ENCODE peak calls at places on chromosomes 7 and 10, in eight cellular contexts. D is GM23338, Q is MM.1S, W is H9, V is colonic mucosa, K is pancreas, T is cardiac muscle cell, L is mammary epithelial cell. N is an unnamed sample.

GRCh38 chr10:108982141-108982540 is 941.2 kb downstream of the XPNPEP1 start:
- DNase-seq in D (peak; percentile 26), Q (no peak), W (no peak), V (no peak), K (no peak), T (no peak), L (no peak), N (no peak)

GRCh38 chr10:78937388-78937787 is 131.4 kb upstream of the ZMIZ1 start:
- DNase-seq in D (no peak), Q (no peak), W (no peak), V (no peak), K (no peak), T (no peak), L (no peak), N (no peak)

GRCh38 chr10:60167056-60167455 is 222.6 kb downstream of the ANK3 start:
- DNase-seq in D (no peak), Q (no peak), W (no peak), V (no peak), K (no peak), T (no peak), L (no peak), N (no peak)

GRCh38 chr10:84333864-84334451 is 5.6 kb downstream of the CCSER2 start:
- DNase-seq in D (peak; percentile 53), Q (peak; percentile 53), W (no peak), V (no peak), K (no peak), T (no peak), L (peak; percentile 57), N (no peak)

GRCh38 chr10:51640120-51640819 is 59.1 kb downstream of the CSTF2T start:
- DNase-seq in D (no peak), Q (no peak), W (no peak), V (no peak), K (no peak), T (no peak), L (no peak), N (no peak)

GRCh38 chr7:119640861-119641260 is 632.1 kb upstream of the KCND2 start:
- DNase-seq in D (no peak), Q (no peak), W (peak; percentile 24), V (no peak), K (no peak), T (no peak), L (no peak), N (no peak)

GRCh38 chr10:127990846-127991542 is 84.1 kb downstream of the PTPRE start:
- DNase-seq in D (no peak), Q (no peak), W (no peak), V (no peak), K (no peak), T (no peak), L (peak; percentile 91), N (peak; percentile 55)

GRCh38 chr10:114525368-114525949 is 121.2 kb upstream of the AFAP1L2 start:
- DNase-seq in D (no peak), Q (no peak), W (no peak), V (no peak), K (no peak), T (peak; percentile 69), L (peak; percentile 74), N (no peak)

GRCh38 chr10:114771749-114772148 is 49.8 kb upstream of the FHIP2A start:
- DNase-seq in D (no peak), Q (no peak), W (no peak), V (no peak), K (no peak), T (no peak), L (no peak), N (no peak)

GRCh38 chr7:133742709-133743538 is 384.2 kb upstream of the LRGUK start:
- DNase-seq in D (peak; percentile 59), Q (no peak), W (no peak), V (no peak), K (no peak), T (no peak), L (peak; percentile 16), N (no peak)

GRCh38 chr7:55078465-55079372 is 59.9 kb downstream of the EGFR start:
- DNase-seq in D (peak; percentile 62), Q (no peak), W (peak; percentile 72), V (peak; percentile 86), K (no peak), T (no peak), L (no peak), N (peak; percentile 55)

GRCh38 chr10:17196045-17196444 is 5.4 kb downstream of the TRDMT1 start:
- DNase-seq in D (no peak), Q (no peak), W (no peak), V (no peak), K (no peak), T (no peak), L (no peak), N (no peak)

GRCh38 chr7:7354674-7355073 is 172.3 kb downstream of the C1GALT1 start:
- DNase-seq in D (peak; percentile 64), Q (no peak), W (no peak), V (no peak), K (no peak), T (no peak), L (peak; percentile 60), N (no peak)

GRCh38 chr7:93172683-93173082 is 24.5 kb upstream of the SAMD9L start:
- DNase-seq in D (no peak), Q (no peak), W (no peak), V (no peak), K (no peak), T (no peak), L (no peak), N (no peak)
- H3K4me1 ChIP-seq in D (no peaks in the 10 kb centered on the region), Q (no peaks in the 10 kb centered on the region), W (no peaks in the 10 kb centered on the region), V (no peaks in the 10 kb centered on the region), K (no peaks in the 10 kb centered on the region), T (no peaks in the 10 kb centered on the region), L (no peaks in the 10 kb centered on the region), N (no peaks in the 10 kb centered on the region)

GRCh38 chr10:100763043-100763747 is 17.8 kb downstream of the PAX2 start:
- DNase-seq in D (no peak), Q (no peak), W (no peak), V (no peak), K (no peak), T (no peak), L (no peak), N (no peak)
- H3K27me3 ChIP-seq in D (peaks cover 24% of the 10 kb centered on the region), Q (peaks cover 64% of the 10 kb centered on the region), W (peaks cover 5% of the 10 kb centered on the region), V (peaks cover 8% of the 10 kb centered on the region), K (no peaks in the 10 kb centered on the region), T (peaks cover 40% of the 10 kb centered on the region), L (peaks cover 9% of the 10 kb centered on the region), N (peaks cover 2% of the 10 kb centered on the region)

GRCh38 chr7:39184387-39184786 is 206.7 kb downstream of the POU6F2 start:
- DNase-seq in D (peak; percentile 51), Q (peak; percentile 70), W (no peak), V (no peak), K (no peak), T (peak; percentile 25), L (no peak), N (no peak)
- TF ChIP-seq CTCF in D (no peak), Q (peak; percentile 12), W (peak; percentile 25), V (no peak), K (no peak), T (no peak), L (no peak), N (no peak)

GRCh38 chr10:77862595-77862994 is 64.0 kb downstream of the DLG5 start:
- DNase-seq in D (no peak), Q (no peak), W (no peak), V (no peak), K (no peak), T (no peak), L (no peak), N (no peak)
- H3K4me1 ChIP-seq in D (peaks cover 28% of the 10 kb centered on the region), Q (no peaks in the 10 kb centered on the region), W (peaks cover 6% of the 10 kb centered on the region), V (no peaks in the 10 kb centered on the region), K (no peaks in the 10 kb centered on the region), T (no peaks in the 10 kb centered on the region), L (peaks cover 22% of the 10 kb centered on the region), N (peaks cover 3% of the 10 kb centered on the region)

GRCh38 chr7:155461631-155462030 is 3.7 kb downstream of the EN2 start:
- DNase-seq in D (no peak), Q (no peak), W (no peak), V (no peak), K (no peak), T (no peak), L (no peak), N (no peak)
- H3K27me3 ChIP-seq in D (peaks cover 97% of the 10 kb centered on the region), Q (peaks cover 78% of the 10 kb centered on the region), W (peaks cover 90% of the 10 kb centered on the region), V (peaks cover 95% of the 10 kb centered on the region), K (no peaks in the 10 kb centered on the region), T (peaks cover 97% of the 10 kb centered on the region), L (peaks cover 92% of the 10 kb centered on the region), N (peaks cover 36% of the 10 kb centered on the region)

GRCh38 chr10:61284222-61284890 is 168.8 kb downstream of the TMEM26 start:
- DNase-seq in D (peak; percentile 76), Q (peak; percentile 58), W (no peak), V (no peak), K (no peak), T (peak; percentile 68), L (peak; percentile 22), N (no peak)
- TF ChIP-seq CTCF in D (peak; percentile 66), Q (peak; percentile 64), W (peak; percentile 81), V (peak; percentile 63), K (peak; percentile 52), T (peak; percentile 69), L (peak; percentile 70), N (peak; percentile 72)

DNA sequence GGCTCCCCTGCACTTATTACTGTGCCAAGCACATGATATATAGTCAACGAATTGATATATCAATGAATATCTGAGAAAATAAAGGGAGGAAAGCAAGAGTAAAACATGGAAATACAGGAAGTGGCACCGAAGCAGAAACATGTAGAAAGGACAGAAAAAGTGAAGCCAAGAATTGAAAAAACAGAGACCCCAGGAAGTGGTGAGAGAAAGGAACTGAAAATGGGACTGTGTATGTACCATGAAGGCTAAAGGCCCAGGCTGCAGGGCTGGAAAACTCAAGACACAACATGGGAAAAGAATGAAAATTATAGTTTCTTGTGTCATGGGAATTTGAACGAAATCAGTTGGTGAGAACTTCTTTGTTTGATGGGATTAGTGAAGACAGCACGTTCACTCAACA is 60.6 kb downstream of the MAP3K8 start:
- DNase-seq in D (no peak), Q (no peak), W (no peak), V (no peak), K (no peak), T (no peak), L (no peak), N (no peak)
- H3K4me1 ChIP-seq in D (no peaks in the 10 kb centered on the region), Q (peaks cover 15% of the 10 kb centered on the region), W (no peaks in the 10 kb centered on the region), V (no peaks in the 10 kb centered on the region), K (no peaks in the 10 kb centered on the region), T (no peaks in the 10 kb centered on the region), L (no peaks in the 10 kb centered on the region), N (peaks cover 4% of the 10 kb centered on the region)

GRCh38 chr10:126405239-126405785 is 17.0 kb upstream of the ADAM12 start:
- DNase-seq in D (no peak), Q (no peak), W (no peak), V (no peak), K (no peak), T (no peak), L (no peak), N (no peak)

GRCh38 chr10:126409821-126410220 is 21.5 kb upstream of the ADAM12 start:
- DNase-seq in D (no peak), Q (no peak), W (no peak), V (no peak), K (no peak), T (no peak), L (no peak), N (no peak)

GRCh38 chr10:126408953-126409641 is 20.8 kb upstream of the ADAM12 start:
- DNase-seq in D (no peak), Q (no peak), W (no peak), V (no peak), K (no peak), T (no peak), L (no peak), N (no peak)

DNA sequence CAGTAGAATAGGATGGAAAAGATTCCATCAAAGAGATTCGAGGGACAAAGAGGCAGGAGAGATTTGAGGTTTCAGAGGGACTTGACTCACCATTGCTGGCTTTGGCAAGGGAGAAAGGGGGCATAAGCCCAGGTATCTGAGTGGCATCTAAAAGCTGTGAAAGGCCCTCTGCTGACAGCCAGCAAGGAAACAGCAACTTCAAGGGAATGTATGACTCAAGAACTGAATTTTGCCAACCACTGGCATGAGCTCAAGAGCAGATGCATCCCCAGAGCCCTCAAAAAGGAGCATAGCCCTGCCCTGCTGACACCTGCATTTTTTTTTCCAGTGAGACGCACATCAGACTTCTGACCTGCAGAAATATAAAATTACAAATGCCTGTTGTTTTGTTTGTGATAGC is 19.6 kb upstream of the ADAM12 start:
- DNase-seq in D (no peak), Q (no peak), W (no peak), V (no peak), K (no peak), T (no peak), L (no peak), N (no peak)
- H3K27me3 ChIP-seq in D (no peaks in the 10 kb centered on the region), Q (no peaks in the 10 kb centered on the region), W (no peaks in the 10 kb centered on the region), V (no peaks in the 10 kb centered on the region), K (no peaks in the 10 kb centered on the region), T (no peaks in the 10 kb centered on the region), L (no peaks in the 10 kb centered on the region), N (no peaks in the 10 kb centered on the region)